ENCODE peak calls at places on chromosomes 13 and 19, in five cellular contexts. C, V, S, E and Z are unnamed samples.

GRCh38 chr13:87122551-87122950 is 548.6 kb upstream of the SLITRK5 start:
- DNase-seq in E (no peak), V (peak), S (no peak), C (no peak), Z (peak)

GRCh38 chr19:38145627-38146026 is 78.4 kb downstream of the DPF1 start:
- DNase-seq in C (no peak), E (no peak), S (no peak), V (no peak), Z (no peak)

GRCh38 chr19:23799321-23799720 is 40.6 kb upstream of the ZNF681 start:
- DNase-seq in E (peak), S (no peak), C (no peak), V (no peak), Z (no peak)

GRCh38 chr13:58949646-58950045 is 1214.1 kb downstream of the DIAPH3 start:
- DNase-seq in E (peak), S (no peak), V (no peak), C (peak), Z (no peak)

GRCh38 chr13:73708393-73708985 is 425.7 kb downstream of the KLF12 start:
- DNase-seq in V (peak), S (peak), C (peak), E (peak), Z (peak)

GRCh38 chr19:10379880-10380310 is 477 bp downstream of the TYK2 start:
- DNase-seq in V (no peak), E (no peak), C (no peak), S (no peak), Z (no peak)

GRCh38 chr13:98451676-98452105 is 125.2 kb downstream of the STK24 start:
- DNase-seq in S (no peak), E (no peak), C (no peak), V (no peak), Z (no peak)

GRCh38 chr19:29294343-29294811 is 81.4 kb upstream of the UQCRFS1 start:
- DNase-seq in V (no peak), C (no peak), E (no peak), S (no peak), Z (no peak)

GRCh38 chr13:32911506-32911905 is 104.7 kb upstream of the KL start:
- DNase-seq in C (peak), E (peak), V (peak), S (peak), Z (peak)

GRCh38 chr13:36154567-36155231 is 23.5 kb upstream of the DCLK1 start:
- DNase-seq in S (no peak), V (no peak), E (no peak), C (peak), Z (no peak)

GRCh38 chr13:23628250-23628649 is 58.0 kb downstream of the TNFRSF19 start:
- DNase-seq in V (no peak), E (no peak), C (no peak), S (no peak), Z (no peak)

DNA sequence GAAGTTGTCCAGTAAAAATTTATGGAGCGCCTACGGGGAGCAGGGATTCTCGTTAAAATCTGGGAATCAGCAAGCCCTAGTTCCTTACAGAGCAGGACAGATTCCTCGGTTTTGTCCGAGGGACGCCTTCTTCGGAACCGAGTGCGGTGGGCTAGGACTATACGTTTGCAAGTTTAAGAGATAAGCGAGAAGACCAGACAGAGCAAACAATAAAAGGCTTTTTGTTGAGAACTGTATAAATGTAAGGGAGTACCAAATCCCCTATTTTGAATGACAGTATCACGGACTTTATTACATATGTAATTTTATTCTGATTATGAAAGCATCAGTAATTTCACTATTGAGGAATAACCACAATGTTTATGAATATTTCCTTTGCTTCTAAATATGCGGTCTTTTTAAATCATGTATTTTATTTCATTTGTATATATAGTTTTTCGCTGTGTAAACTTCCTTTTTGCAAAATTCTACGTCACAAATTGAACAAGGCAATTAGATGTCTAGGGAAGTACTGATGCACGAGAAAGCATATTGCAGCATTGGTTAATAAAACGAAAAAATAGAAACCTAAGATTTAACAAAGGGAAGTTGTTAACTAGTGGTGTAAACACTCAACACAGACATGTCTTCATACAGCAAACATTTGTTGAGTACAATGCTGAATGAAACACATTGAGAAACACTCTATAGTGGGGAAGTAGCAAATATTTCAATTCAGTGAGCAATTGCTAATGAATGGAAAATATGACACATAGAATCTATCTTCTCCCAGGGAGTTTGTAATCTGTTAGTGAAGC is 1.2 kb upstream of the ANKRD10 start:
- DNase-seq in E (no peak), C (no peak), S (no peak), V (peak), Z (peak)
- H2AFZ ChIP-seq in E (peak), C (peak), S (no peak), V (peak), Z (peak)

DNA sequence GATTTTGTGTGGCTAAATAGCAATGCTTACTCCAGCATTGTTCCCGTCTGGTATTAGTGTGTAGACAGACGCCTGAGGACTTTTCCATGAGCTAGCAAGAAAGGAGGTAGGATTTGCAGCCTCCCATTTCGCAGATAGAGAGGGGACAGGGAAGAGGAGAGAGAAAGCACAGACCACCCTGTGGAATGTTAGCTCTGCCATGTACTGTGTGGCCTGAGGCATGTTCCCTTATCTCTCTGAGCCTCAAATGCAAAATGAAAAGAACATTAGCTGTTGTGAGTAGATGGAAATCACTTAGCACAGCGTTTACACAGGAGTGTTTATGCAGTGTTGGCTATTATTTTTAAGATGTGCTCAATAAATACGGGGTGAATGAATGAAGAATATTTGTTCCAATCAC is 45.5 kb downstream of the OLFM4 start:
- DNase-seq in E (no peak), S (no peak), C (no peak), V (no peak), Z (no peak)
- H2AFZ ChIP-seq in E (no peak), S (no peak), C (peak), V (no peak), Z (no peak)

GRCh38 chr19:918481-919156 is 1.5 kb downstream of the KISS1R start:
- DNase-seq in E (no peak), V (peak), C (peak), S (no peak), Z (no peak)
- H2AFZ ChIP-seq in E (no peak), V (no peak), C (no peak), S (no peak), Z (no peak)

GRCh38 chr13:51297556-51297955 is 41.9 kb upstream of the SERPINE3 start:
- DNase-seq in C (no peak), V (no peak), E (peak), S (no peak), Z (no peak)

GRCh38 chr13:51303882-51304281 is 35.6 kb upstream of the SERPINE3 start:
- DNase-seq in E (no peak), S (no peak), C (no peak), V (no peak), Z (no peak)

GRCh38 chr13:51303063-51303552 is 36.4 kb upstream of the SERPINE3 start:
- DNase-seq in V (no peak), S (no peak), E (no peak), C (peak), Z (no peak)

DNA sequence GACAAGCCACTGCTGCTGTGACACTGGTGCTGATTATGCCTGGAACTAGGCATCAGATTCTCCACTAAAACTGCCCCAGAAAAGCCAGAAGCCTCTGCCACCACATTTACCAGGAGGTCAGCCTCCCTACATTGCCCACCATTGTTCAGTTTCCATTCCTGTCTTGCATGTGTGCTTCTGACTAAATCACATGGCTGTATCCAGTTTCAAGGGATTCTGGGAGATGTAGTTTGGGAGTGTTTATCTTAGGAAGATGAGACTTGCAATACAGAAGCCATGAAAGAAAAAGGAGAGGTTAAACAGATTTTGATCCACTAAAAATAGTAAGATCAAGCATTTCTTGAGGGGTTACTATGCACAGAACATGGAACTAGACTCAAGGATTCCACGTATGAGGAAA is 40.7 kb upstream of the SERPINE3 start:
- DNase-seq in S (no peak), C (no peak), V (peak), E (no peak), Z (no peak)
- H2AFZ ChIP-seq in S (no peak), C (peak), V (no peak), E (no peak), Z (no peak)

DNA sequence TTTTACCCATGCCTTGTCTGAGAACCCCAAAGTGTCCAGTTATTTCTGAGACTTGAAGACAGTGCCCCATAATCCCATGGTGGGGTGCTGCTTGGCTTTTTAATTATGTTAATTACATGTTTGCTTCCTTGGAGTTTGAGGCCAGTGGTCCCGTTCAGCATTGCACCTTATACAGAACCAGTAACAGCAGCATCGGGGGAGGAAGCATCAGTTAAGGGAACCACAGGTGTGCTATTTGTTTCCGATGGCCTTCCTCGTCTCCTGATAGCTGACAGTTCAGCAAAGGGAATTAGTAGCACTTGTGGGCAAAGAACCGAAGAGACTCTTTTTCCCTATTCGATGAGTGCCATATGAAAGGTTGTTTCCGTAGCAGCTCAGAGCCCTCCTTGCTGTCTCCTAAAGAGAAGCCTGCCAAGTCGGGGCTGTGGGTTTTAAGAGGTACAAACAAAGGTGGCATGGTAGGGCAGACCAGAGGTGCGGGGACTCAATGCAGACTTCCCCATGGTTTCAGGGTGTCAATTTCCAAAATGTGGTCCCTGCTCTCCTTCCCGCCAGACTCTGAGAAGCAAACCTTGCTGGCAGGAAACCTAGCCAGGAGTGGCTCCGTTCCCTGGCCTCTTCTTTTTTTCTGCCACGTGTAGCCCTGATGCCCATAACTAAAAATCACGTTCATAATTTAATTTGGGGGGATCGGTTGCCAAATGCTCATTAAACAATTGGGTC is 225.2 kb upstream of the TSHZ3 start:
- DNase-seq in C (no peak), V (no peak), E (no peak), S (no peak), Z (no peak)
- H2AFZ ChIP-seq in C (peak), V (no peak), E (no peak), S (no peak), Z (no peak)

GRCh38 chr13:79904581-79904980 is 423.6 kb downstream of the NDFIP2 start:
- DNase-seq in C (no peak), V (no peak), S (no peak), E (no peak), Z (no peak)
- H2AFZ ChIP-seq in C (no peak), V (no peak), S (no peak), E (no peak), Z (no peak)

GRCh38 chr13:51590231-51590630 is 6.0 kb downstream of the WDFY2 start:
- DNase-seq in S (no peak), E (no peak), V (no peak), C (no peak), Z (no peak)
- H2AFZ ChIP-seq in S (no peak), E (no peak), V (no peak), C (no peak), Z (no peak)